ENCODE peak calls at places on chromosome 10, in nine cellular contexts. Q is cardiac muscle cell, M is right atrium auricular region, U is A549, I is osteoblast, N is thoracic aorta, H is heart left ventricle, A is right cardiac atrium, T is IMR-90. Y is an unnamed sample.
A peak's percentile ranks its signal among the peaks of the same experiment; 100 is the strongest.

GRCh38 chr10:60414111-60414510 is 24.4 kb upstream of the ANK3 start:
- DNase-seq in M (no peak), U (no peak), H (no peak), Q (no peak), I (no peak), T (no peak), N (no peak), A (no peak), Y (no peak)

GRCh38 chr10:21090609-21091082 is 193.5 kb upstream of the NEBL start:
- DNase-seq in M (no peak), Q (no peak), N (no peak), U (no peak), A (no peak), T (no peak), I (no peak), H (no peak), Y (no peak)

GRCh38 chr10:107576746-107577145 is 412.2 kb upstream of the SORCS1 start:
- DNase-seq in A (no peak), U (no peak), I (no peak), N (no peak), Q (peak; percentile 6), T (no peak), M (no peak), H (peak; percentile 26), Y (no peak)

GRCh38 chr10:127243490-127244272 is 47.3 kb upstream of the INSYN2A start:
- DNase-seq in N (no peak), A (peak; percentile 55), M (no peak), I (no peak), T (peak; percentile 30), Q (peak; percentile 64), U (peak; percentile 48), H (no peak), Y (no peak)

GRCh38 chr10:37403776-37404175 is 278.4 kb downstream of the ANKRD30A start:
- DNase-seq in Q (no peak), A (no peak), U (no peak), I (no peak), H (no peak), T (no peak), N (no peak), M (no peak), Y (no peak)

GRCh38 chr10:31320179-31320597 is 1.2 kb downstream of the ZEB1 start:
- DNase-seq in A (peak; percentile 79), I (peak; percentile 80), H (peak; percentile 46), T (no peak), N (no peak), Q (peak; percentile 52), M (peak; percentile 61), U (peak; percentile 43), Y (no peak)

GRCh38 chr10:79241990-79242619 is 105.2 kb upstream of the PPIF start:
- DNase-seq in A (peak; percentile 91), H (peak; percentile 87), M (peak; percentile 84), Q (peak; percentile 45), I (peak; percentile 99), T (peak; percentile 67), N (no peak), U (no peak), Y (peak; percentile 53)

GRCh38 chr10:119090026-119090808 is 9.6 kb upstream of the EIF3A start:
- DNase-seq in Q (no peak), U (no peak), N (no peak), T (no peak), H (no peak), A (no peak), M (no peak), I (no peak), Y (no peak)

GRCh38 chr10:86400705-86401587 is 34.4 kb upstream of the GRID1 start:
- DNase-seq in Q (peak; percentile 59), U (peak; percentile 74), H (peak; percentile 49), T (no peak), I (peak; percentile 90), A (peak; percentile 80), M (peak; percentile 64), N (no peak), Y (peak; percentile 47)

GRCh38 chr10:60943372-60944158 is 420 bp downstream of the RHOBTB1 start:
- DNase-seq in N (peak; percentile 10), Q (peak; percentile 74), T (peak; percentile 40), M (peak; percentile 75), I (peak; percentile 89), A (peak; percentile 91), H (peak; percentile 76), U (peak; percentile 70), Y (peak; percentile 68)

GRCh38 chr10:102802920-102803534 is 34.2 kb downstream of the CYP17A1 start:
- DNase-seq in Q (no peak), T (peak; percentile 99), I (peak; percentile 94), M (peak; percentile 85), A (peak; percentile 73), H (peak; percentile 61), U (no peak), N (no peak), Y (no peak)
- H3K27ac ChIP-seq in Q (peak overlapping the region; percentile 39), T (peak overlapping the region; percentile 62), I (peak overlapping the region; percentile 94), M (peak overlapping the region; percentile 66), A (peak overlapping the region; percentile 79), H (peak overlapping the region; percentile 77), U (no peak overlapping the region), N (peak overlapping the region; percentile 77), Y (peak overlapping the region; percentile 11)

DNA sequence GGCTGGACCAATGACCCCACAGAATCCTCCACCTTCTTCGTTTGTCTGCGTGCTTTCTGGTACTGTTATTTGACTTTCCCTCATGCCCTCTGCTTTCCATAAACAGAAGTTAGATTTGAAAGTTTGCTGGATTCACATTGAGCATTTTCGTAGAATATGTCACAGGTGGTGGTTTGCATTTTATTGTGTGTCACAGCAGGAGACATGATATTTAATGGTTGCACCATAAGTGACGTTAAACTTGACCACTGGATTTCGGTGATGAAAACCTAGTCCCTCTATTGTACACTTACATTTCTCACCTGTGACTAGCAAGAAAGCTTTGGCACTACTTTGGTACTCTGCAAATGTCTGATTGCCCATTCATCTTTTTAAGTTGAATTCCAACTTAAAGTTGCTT is 15.2 kb upstream of the MKX start:
- DNase-seq in Q (no peak), A (no peak), I (no peak), M (no peak), T (no peak), U (no peak), H (no peak), N (no peak), Y (no peak)
- H3K27ac ChIP-seq in Q (no peak overlapping the region), A (no peak overlapping the region), I (no peak overlapping the region), M (no peak overlapping the region), T (no peak overlapping the region), U (no peak overlapping the region), H (no peak overlapping the region), N (no peak overlapping the region), Y (no peak overlapping the region)

GRCh38 chr10:131212763-131213325 is 98.7 kb downstream of the TCERG1L start:
- DNase-seq in H (no peak), Q (no peak), N (no peak), T (no peak), M (no peak), A (peak; percentile 6), U (no peak), I (no peak), Y (no peak)

GRCh38 chr10:131211965-131212619 is 99.4 kb downstream of the TCERG1L start:
- DNase-seq in T (no peak), N (no peak), I (no peak), U (no peak), Q (no peak), A (no peak), M (no peak), H (no peak), Y (no peak)

GRCh38 chr10:131211146-131211545 is 100.4 kb downstream of the TCERG1L start:
- DNase-seq in M (no peak), I (no peak), Q (no peak), H (no peak), N (no peak), A (peak; percentile 13), U (no peak), T (no peak), Y (no peak)

GRCh38 chr10:131210181-131210580 is 101.3 kb downstream of the TCERG1L start:
- DNase-seq in N (no peak), T (no peak), I (no peak), H (no peak), A (peak; percentile 34), M (no peak), U (no peak), Q (no peak), Y (no peak)

GRCh38 chr10:131211556-131211955 is 100.0 kb downstream of the TCERG1L start:
- DNase-seq in I (no peak), T (no peak), N (no peak), U (no peak), A (peak; percentile 40), M (no peak), H (no peak), Q (no peak), Y (no peak)
- H3K27ac ChIP-seq in I (no peak overlapping the region), T (no peak overlapping the region), N (no peak overlapping the region), U (no peak overlapping the region), A (no peak overlapping the region), M (no peak overlapping the region), H (no peak overlapping the region), Q (no peak overlapping the region), Y (no peak overlapping the region)

GRCh38 chr10:62394556-62395018 is 20.4 kb downstream of the ZNF365 start:
- DNase-seq in I (no peak), Q (no peak), U (no peak), M (no peak), N (no peak), T (no peak), A (no peak), H (no peak), Y (no peak)
- H3K27ac ChIP-seq in I (no peak overlapping the region), Q (no peak overlapping the region), U (no peak overlapping the region), M (no peak overlapping the region), N (no peak overlapping the region), T (no peak overlapping the region), A (no peak overlapping the region), H (no peak overlapping the region), Y (no peak overlapping the region)

DNA sequence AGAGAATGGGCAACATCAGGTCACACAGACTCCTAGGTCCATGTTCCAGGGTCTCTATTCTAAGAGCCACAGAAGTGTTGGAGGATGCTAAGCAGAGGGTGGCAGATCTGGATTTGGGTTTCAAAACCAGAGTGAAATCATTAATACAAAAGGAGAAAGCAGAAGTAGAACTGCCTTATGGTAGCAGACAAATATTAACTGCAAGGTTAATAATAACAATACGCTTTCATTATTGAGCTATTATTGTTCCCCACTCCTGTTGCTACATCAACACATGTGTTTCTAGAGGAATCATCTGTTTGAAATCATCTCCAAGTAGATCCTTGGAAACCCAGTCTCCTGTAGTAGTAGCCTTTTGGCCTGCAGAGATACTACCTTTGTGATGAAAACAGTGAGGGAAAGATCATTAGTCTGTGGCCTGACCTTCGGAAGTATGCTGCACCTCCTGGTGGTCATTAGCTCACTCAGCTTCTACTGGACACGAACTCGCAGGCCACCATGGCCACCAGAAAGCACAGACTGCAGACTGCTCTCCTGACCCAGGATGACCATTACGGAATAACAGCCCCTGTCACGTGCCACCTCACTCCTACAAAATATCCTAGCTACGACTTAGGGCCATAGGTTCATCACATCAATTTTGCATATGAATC is 84.6 kb downstream of the XPNPEP1 start:
- DNase-seq in Q (no peak), T (no peak), A (no peak), H (no peak), M (no peak), U (peak; percentile 14), I (peak; percentile 18), N (no peak), Y (no peak)
- H3K27ac ChIP-seq in Q (no peak overlapping the region), T (no peak overlapping the region), A (no peak overlapping the region), H (no peak overlapping the region), M (no peak overlapping the region), U (no peak overlapping the region), I (no peak overlapping the region), N (no peak overlapping the region), Y (no peak overlapping the region)

GRCh38 chr10:92829042-92829785 is 19.1 kb upstream of the EXOC6 start:
- DNase-seq in N (no peak), M (no peak), H (no peak), A (no peak), T (no peak), Q (no peak), I (no peak), U (no peak), Y (no peak)
- H3K27ac ChIP-seq in N (no peak overlapping the region), M (no peak overlapping the region), H (no peak overlapping the region), A (no peak overlapping the region), T (no peak overlapping the region), Q (no peak overlapping the region), I (no peak overlapping the region), U (no peak overlapping the region), Y (no peak overlapping the region)

GRCh38 chr10:70459061-70459770 is 17.7 kb upstream of the NODAL start:
- DNase-seq in N (no peak), H (peak; percentile 82), Q (peak; percentile 36), I (peak; percentile 72), T (no peak), U (no peak), A (no peak), M (no peak), Y (no peak)
- H3K27ac ChIP-seq in N (peak overlapping the region; percentile 80), H (peak overlapping the region; percentile 77), Q (no peak overlapping the region), I (no peak overlapping the region), T (no peak overlapping the region), U (no peak overlapping the region), A (peak overlapping the region; percentile 71), M (peak overlapping the region; percentile 91), Y (peak overlapping the region; percentile 18)